ENCODE peak calls at places on chromosomes 5 and 9, in eight cellular contexts. R, Q, V, O, U, B, J and S are unnamed samples.

GRCh38 chr9:99167120-99167519 is 54.6 kb downstream of the ALG2 start:
- DNase-seq in R (no peak), Q (no peak), V (no peak), O (no peak), U (no peak), B (no peak), J (no peak), S (no peak)

GRCh38 chr9:118318770-118319443 is 614.7 kb downstream of the TLR4 start:
- DNase-seq in R (no peak), Q (no peak), V (peak), O (peak), U (no peak), B (no peak), J (no peak), S (no peak)

GRCh38 chr9:132733133-132733815 is 63.0 kb downstream of the GTF3C4 start:
- DNase-seq in R (no peak), Q (no peak), V (no peak), O (no peak), U (no peak), B (no peak), J (no peak), S (no peak)

GRCh38 chr5:41296066-41296465 is 82.7 kb upstream of the C6 start:
- DNase-seq in R (no peak), Q (no peak), V (no peak), O (no peak), U (no peak), B (no peak), J (no peak), S (no peak)

GRCh38 chr5:132251220-132251725 is 6.2 kb upstream of the PDLIM4 start:
- DNase-seq in R (no peak), Q (no peak), V (no peak), O (no peak), U (no peak), B (no peak), J (no peak), S (no peak)

GRCh38 chr5:154478224-154478565 is at the start of gene HAND1:
- DNase-seq in R (peak), Q (no peak), V (peak), O (peak), U (peak), B (peak), J (peak), S (peak)

GRCh38 chr5:37190592-37190991 is 58.6 kb downstream of the CPLANE1 start:
- DNase-seq in R (no peak), Q (no peak), V (no peak), O (no peak), U (no peak), B (no peak), J (no peak), S (no peak)

GRCh38 chr9:115114541-115114940 is 3.4 kb downstream of the TNC start:
- DNase-seq in R (no peak), Q (no peak), V (no peak), O (no peak), U (no peak), B (no peak), J (no peak), S (no peak)

GRCh38 chr9:6896562-6896961 is 138.8 kb downstream of the KDM4C start:
- DNase-seq in R (no peak), Q (peak), V (peak), O (no peak), U (no peak), B (no peak), J (no peak), S (no peak)

GRCh38 chr9:98657897-98658296 is 50.8 kb downstream of the GABBR2 start:
- DNase-seq in R (no peak), Q (no peak), V (peak), O (no peak), U (no peak), B (no peak), J (no peak), S (no peak)

DNA sequence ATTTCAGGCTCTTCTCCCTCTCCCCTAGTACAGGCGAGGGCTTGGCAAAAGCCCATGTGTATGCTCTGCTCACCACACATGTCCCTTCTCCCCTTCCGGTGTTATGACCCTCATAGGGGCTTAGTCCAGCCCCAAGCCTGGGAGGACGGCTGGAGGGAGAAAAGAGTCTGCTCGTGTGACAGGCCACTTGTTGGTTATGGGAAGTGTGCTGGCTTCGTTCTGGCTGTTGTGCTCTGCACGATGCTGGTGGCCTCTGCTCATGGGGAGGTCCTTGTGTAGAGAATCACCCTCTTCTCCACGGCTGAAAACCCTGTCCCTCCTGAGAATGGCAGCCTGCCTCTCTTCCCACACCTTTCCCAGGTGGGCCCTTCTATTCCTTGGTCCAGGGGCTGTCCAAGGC is 11.2 kb downstream of the PTTG1 start:
- DNase-seq in R (no peak), Q (no peak), V (no peak), O (no peak), U (no peak), B (no peak), J (no peak), S (no peak)
- TF ChIP-seq CTCF in R (no peak), Q (no peak), V (no peak), O (no peak), U (no peak), B (no peak), J (no peak), S (no peak)

GRCh38 chr5:138234651-138235050 is 21.5 kb upstream of the CDC23 start:
- DNase-seq in R (no peak), Q (no peak), V (no peak), O (no peak), U (no peak), B (no peak), J (no peak), S (no peak)

GRCh38 chr5:138240690-138241385 is 27.7 kb upstream of the CDC23 start:
- DNase-seq in R (no peak), Q (no peak), V (no peak), O (no peak), U (no peak), B (no peak), J (no peak), S (no peak)

GRCh38 chr5:138233280-138233679 is 20.2 kb upstream of the CDC23 start:
- DNase-seq in R (no peak), Q (no peak), V (no peak), O (no peak), U (no peak), B (no peak), J (no peak), S (no peak)

GRCh38 chr5:138241688-138242547 is 28.8 kb upstream of the CDC23 start:
- DNase-seq in R (peak), Q (no peak), V (no peak), O (peak), U (peak), B (no peak), J (peak), S (peak)

GRCh38 chr5:138238034-138238433 is 24.9 kb upstream of the CDC23 start:
- DNase-seq in R (no peak), Q (no peak), V (no peak), O (no peak), U (no peak), B (no peak), J (no peak), S (no peak)
- TF ChIP-seq CTCF in R (no peak), Q (no peak), V (no peak), O (no peak), U (no peak), B (no peak), J (no peak), S (no peak)

DNA sequence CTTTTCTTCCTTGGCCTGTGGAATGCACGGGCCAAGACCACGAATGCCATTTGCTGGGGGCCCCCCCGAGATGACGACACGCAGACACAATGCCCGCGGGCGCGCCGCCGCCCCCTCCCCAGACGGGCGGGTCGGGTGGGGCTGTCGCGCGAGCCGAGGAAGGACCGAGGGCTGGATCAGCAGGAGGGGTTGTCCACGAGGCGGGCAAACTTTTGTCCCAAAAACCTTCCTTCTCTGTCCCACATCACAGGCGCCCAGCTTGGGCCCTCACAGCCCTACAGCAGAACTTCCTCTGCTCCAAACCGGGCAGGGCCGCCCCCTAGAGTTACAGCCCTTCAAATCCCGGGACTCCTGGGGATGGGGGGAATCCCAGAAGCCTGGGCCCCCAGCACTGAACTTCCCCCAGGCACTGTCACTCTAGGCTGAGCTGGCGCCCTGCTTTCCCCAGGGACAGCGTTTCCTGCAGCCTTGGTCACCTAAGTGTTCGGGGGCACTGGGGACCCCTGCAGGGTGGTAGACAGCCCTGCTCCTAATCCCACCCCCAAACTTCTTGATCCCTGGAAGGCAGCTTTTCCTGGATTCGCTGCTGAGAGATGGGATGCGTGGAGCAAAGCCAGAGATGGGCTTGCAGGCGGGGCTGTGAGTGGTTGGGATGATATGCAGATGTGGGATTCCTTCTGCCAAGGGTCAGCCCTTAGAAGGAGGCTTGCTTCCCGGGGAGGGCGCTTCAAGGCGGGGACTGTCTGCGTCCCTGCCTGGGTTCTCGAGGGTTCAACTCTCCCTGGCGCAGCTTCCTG is 980 bp downstream of the COL5A1 start:
- DNase-seq in R (no peak), Q (peak), V (peak), O (peak), U (no peak), B (no peak), J (peak), S (peak)
- TF ChIP-seq CTCF in R (peak), Q (peak), V (peak), O (no peak), U (no peak), B (no peak), J (no peak), S (no peak)

GRCh38 chr5:90434116-90434714 is 24.7 kb upstream of the CETN3 start:
- DNase-seq in R (peak), Q (peak), V (peak), O (no peak), U (no peak), B (peak), J (peak), S (peak)
- TF ChIP-seq CTCF in R (peak), Q (peak), V (peak), O (peak), U (peak), B (peak), J (peak), S (peak)

GRCh38 chr5:31581498-31582099 is 49.5 kb downstream of the C5orf22 start:
- DNase-seq in R (no peak), Q (peak), V (peak), O (no peak), U (no peak), B (peak), J (peak), S (no peak)
- TF ChIP-seq CTCF in R (peak), Q (peak), V (no peak), O (peak), U (peak), B (peak), J (peak), S (peak)